ENCODE peak calls at places on chromosome 21, in seven cellular contexts. Q is tibial artery; T is skeletal muscle cell; N is G401; F is B cell; U is psoas muscle; S is CD8-positive, alpha-beta T cell. M is an unnamed sample.

GRCh38 chr21:27149034-27149433 is 182.1 kb upstream of the ADAMTS5 start:
- DNase-seq in Q (no peak), T (peak; percentile 34), N (no peak), F (no peak), U (no peak), S (no peak), M (no peak)

GRCh38 chr21:35652872-35653271 is 407.5 kb downstream of the SETD4 start:
- DNase-seq in Q (no peak), T (no peak), N (no peak), F (no peak), U (no peak), S (no peak), M (no peak)

GRCh38 chr21:36699026-36699545 is at the start of gene SIM2:
- DNase-seq in Q (no peak), T (no peak), N (no peak), F (no peak), U (no peak), S (no peak), M (no peak)

GRCh38 chr21:41622831-41623548 is 115.0 kb upstream of the TMPRSS2 start:
- DNase-seq in Q (no peak), T (no peak), N (no peak), F (no peak), U (no peak), S (no peak), M (no peak)

GRCh38 chr21:43600642-43601397 is 58.5 kb downstream of the HSF2BP start:
- DNase-seq in Q (no peak), T (peak; percentile 90), N (no peak), F (no peak), U (no peak), S (no peak), M (peak; percentile 93)

GRCh38 chr21:25565272-25566199 is 41.7 kb downstream of the MRPL39 start:
- DNase-seq in Q (no peak), T (no peak), N (no peak), F (no peak), U (no peak), S (no peak), M (no peak)

GRCh38 chr21:14945176-14945575 is 119.6 kb downstream of the NRIP1 start:
- DNase-seq in Q (no peak), T (no peak), N (no peak), F (no peak), U (no peak), S (no peak), M (no peak)

GRCh38 chr21:17468698-17469097 is 44.1 kb upstream of the CXADR start:
- DNase-seq in Q (no peak), T (no peak), N (no peak), F (no peak), U (no peak), S (no peak), M (no peak)

GRCh38 chr21:26332873-26333272 is 162.3 kb upstream of the APP start:
- DNase-seq in Q (no peak), T (no peak), N (no peak), F (no peak), U (no peak), S (no peak), M (no peak)

GRCh38 chr21:44497641-44498243 is 42.3 kb downstream of the KRTAP10-1 start:
- DNase-seq in Q (peak; percentile 61), T (no peak), N (no peak), F (no peak), U (no peak), S (no peak), M (no peak)

GRCh38 chr21:34043333-34043732 is 30.0 kb upstream of the MRPS6 start:
- DNase-seq in Q (no peak), T (no peak), N (no peak), F (no peak), U (no peak), S (no peak), M (no peak)

GRCh38 chr21:28884976-28885852 is 107.5 kb downstream of the LTN1 start:
- DNase-seq in Q (peak; percentile 86), T (peak; percentile 82), N (peak; percentile 88), F (peak; percentile 98), U (peak; percentile 91), S (peak; percentile 95), M (peak; percentile 52)

GRCh38 chr21:42818328-42818749 is 61.0 kb downstream of the WDR4 start:
- DNase-seq in Q (peak; percentile 58), T (no peak), N (peak; percentile 58), F (peak; percentile 69), U (peak; percentile 45), S (peak; percentile 67), M (no peak)

GRCh38 chr21:33380483-33380998 is 22.7 kb upstream of the IFNGR2 start:
- DNase-seq in Q (peak; percentile 94), T (peak; percentile 89), N (peak; percentile 88), F (peak; percentile 77), U (peak; percentile 91), S (peak; percentile 88), M (peak; percentile 86)

GRCh38 chr21:45797338-45797737 is 153.8 kb downstream of the PCBP3 start:
- DNase-seq in Q (no peak), T (no peak), N (no peak), F (no peak), U (no peak), S (no peak), M (no peak)

GRCh38 chr21:14862794-14863720 is 201.7 kb downstream of the NRIP1 start:
- DNase-seq in Q (no peak), T (no peak), N (no peak), F (no peak), U (no peak), S (no peak), M (no peak)

GRCh38 chr21:38729745-38730401 is 75.9 kb upstream of the ETS2 start:
- DNase-seq in Q (no peak), T (no peak), N (no peak), F (no peak), U (no peak), S (no peak), M (no peak)

GRCh38 chr21:46097826-46098286 is at the start of gene COL6A2:
- DNase-seq in Q (peak; percentile 62), T (no peak), N (no peak), F (peak; percentile 53), U (peak; percentile 65), S (peak; percentile 41), M (no peak)

GRCh38 chr21:28521932-28522826 is 470.5 kb downstream of the LTN1 start:
- DNase-seq in Q (no peak), T (peak; percentile 49), N (peak; percentile 13), F (no peak), U (no peak), S (no peak), M (peak; percentile 10)

GRCh38 chr21:34836103-34836932 is 167.5 kb downstream of the CLIC6 start:
- DNase-seq in Q (peak; percentile 83), T (peak; percentile 100), N (no peak), F (no peak), U (peak; percentile 88), S (no peak), M (peak; percentile 100)

M was measured in non-pigmented ciliary epithelial cell.